ENCODE peak calls at places on chromosomes 6 and 20, in ten cellular contexts. Q is stimulated activated CD4-positive, alpha-beta T cell treated with anti-CD3 and anti-CD28 coated beads, Interleukin-2, amount 100 ng/mL, for 48 hours; R is NCI-H2029 treated with DMSO at 0.1 percent for 48 hours; G is Panc1; A is ovary; W is dermis blood vessel endothelial cell; B is activated naive CD4-positive, alpha-beta T cell; C is NT2/D1; N is HFFc6; K is A172. O is an unnamed sample.

GRCh38 chr20:51402201-51402600 is 140.3 kb downstream of the NFATC2 start:
- DNase-seq in Q (no peak), R (peak), G (no peak), A (no peak), W (no peak), B (no peak), C (no peak), N (no peak), K (peak), O (no peak)

GRCh38 chr6:138987299-138987642 is 782 bp downstream of the REPS1 start:
- DNase-seq in Q (no peak), R (no peak), G (no peak), A (peak), W (no peak), B (no peak), C (no peak), N (no peak), K (no peak), O (no peak)

GRCh38 chr20:9093203-9093962 is 24.5 kb downstream of the PLCB4 start:
- DNase-seq in Q (no peak), R (no peak), G (no peak), A (no peak), W (peak), B (no peak), C (no peak), N (no peak), K (no peak), O (no peak)

GRCh38 chr6:3259491-3259958 is 778 bp downstream of the PSMG4 start:
- DNase-seq in Q (peak), R (peak), G (no peak), A (no peak), W (peak), B (no peak), C (no peak), N (peak), K (no peak), O (no peak)

GRCh38 chr20:15653396-15654207 is 919.6 kb downstream of the KIF16B start:
- DNase-seq in Q (no peak), R (no peak), G (no peak), A (no peak), W (no peak), B (no peak), C (no peak), N (peak), K (no peak), O (no peak)

GRCh38 chr20:37243076-37243936 is 18.3 kb downstream of the GHRH start:
- DNase-seq in Q (no peak), R (no peak), G (no peak), A (no peak), W (peak), B (no peak), C (no peak), N (no peak), K (no peak), O (no peak)

GRCh38 chr20:32158351-32158750 is 48.8 kb downstream of the TM9SF4 start:
- DNase-seq in Q (no peak), R (no peak), G (no peak), A (no peak), W (no peak), B (no peak), C (no peak), N (no peak), K (no peak), O (no peak)

GRCh38 chr6:118708736-118709135 is 57.3 kb upstream of the CEP85L start:
- DNase-seq in Q (no peak), R (no peak), G (peak), A (no peak), W (no peak), B (no peak), C (no peak), N (peak), K (no peak), O (no peak)

GRCh38 chr20:25580711-25581110 is 4.6 kb downstream of the NINL start:
- DNase-seq in Q (no peak), R (no peak), G (no peak), A (no peak), W (no peak), B (no peak), C (no peak), N (no peak), K (no peak), O (no peak)

GRCh38 chr6:7914311-7914710 is 3.7 kb upstream of the TXNDC5 start:
- DNase-seq in Q (no peak), R (no peak), G (no peak), A (no peak), W (no peak), B (no peak), C (no peak), N (no peak), K (no peak), O (no peak)

GRCh38 chr20:45592574-45593189 is 13.6 kb upstream of the WFDC8 start:
- DNase-seq in Q (peak), R (no peak), G (peak), A (no peak), W (peak), B (no peak), C (peak), N (peak), K (peak), O (no peak)

GRCh38 chr20:19602660-19603389 is 155.2 kb upstream of the RIN2 start:
- DNase-seq in Q (no peak), R (no peak), G (no peak), A (no peak), W (no peak), B (no peak), C (no peak), N (no peak), K (no peak), O (no peak)

GRCh38 chr6:31898200-31899011 is 908 bp upstream of the EHMT2 start:
- DNase-seq in Q (peak), R (peak), G (no peak), A (no peak), W (peak), B (no peak), C (no peak), N (peak), K (peak), O (no peak)

GRCh38 chr6:55175078-55175777 is 913 bp downstream of the HCRTR2 start:
- DNase-seq in Q (no peak), R (no peak), G (no peak), A (no peak), W (no peak), B (no peak), C (no peak), N (no peak), K (no peak), O (no peak)

GRCh38 chr6:134722996-134723871 is 226.7 kb downstream of the ALDH8A1 start:
- DNase-seq in Q (no peak), R (no peak), G (no peak), A (no peak), W (no peak), B (no peak), C (no peak), N (peak), K (peak), O (no peak)

GRCh38 chr6:144064402-144064830 is 31.0 kb downstream of the SF3B5 start:
- DNase-seq in Q (peak), R (no peak), G (no peak), A (no peak), W (peak), B (peak), C (no peak), N (no peak), K (no peak), O (no peak)

GRCh38 chr20:47304287-47304686 is 52.2 kb downstream of the ZMYND8 start:
- DNase-seq in Q (no peak), R (peak), G (no peak), A (no peak), W (peak), B (no peak), C (no peak), N (peak), K (no peak), O (no peak)

GRCh38 chr6:41455818-41456217 is 90.4 kb upstream of the FOXP4 start:
- DNase-seq in Q (no peak), R (no peak), G (no peak), A (no peak), W (no peak), B (no peak), C (no peak), N (no peak), K (no peak), O (no peak)

GRCh38 chr6:108453601-108454157 is 107.0 kb upstream of the FOXO3 start:
- DNase-seq in Q (no peak), R (no peak), G (no peak), A (no peak), W (peak), B (no peak), C (no peak), N (no peak), K (peak), O (no peak)

GRCh38 chr20:40848530-40848929 is 159.5 kb upstream of the MAFB start:
- DNase-seq in Q (no peak), R (no peak), G (no peak), A (no peak), W (no peak), B (no peak), C (no peak), N (no peak), K (no peak), O (no peak)

GRCh38 chr6:14121936-14122344 is 4.4 kb downstream of the CD83 start:
- DNase-seq in Q (peak), R (no peak), G (no peak), A (no peak), W (no peak), B (no peak), C (no peak), N (no peak), K (no peak), O (no peak)

GRCh38 chr6:9112548-9112947 is 677.2 kb upstream of the SLC35B3 start:
- DNase-seq in Q (no peak), R (no peak), G (no peak), A (no peak), W (no peak), B (no peak), C (no peak), N (no peak), K (no peak), O (no peak)

GRCh38 chr6:165702669-165703068 is 39.6 kb upstream of the PDE10A start:
- DNase-seq in Q (no peak), R (no peak), G (no peak), A (no peak), W (no peak), B (no peak), C (no peak), N (no peak), K (no peak), O (no peak)

GRCh38 chr6:115691433-115691832 is 369.3 kb downstream of the FRK start:
- DNase-seq in Q (no peak), R (no peak), G (no peak), A (no peak), W (no peak), B (no peak), C (no peak), N (no peak), K (no peak), O (no peak)

GRCh38 chr6:125188037-125188436 is 34.5 kb downstream of the TPD52L1 start:
- DNase-seq in Q (no peak), R (no peak), G (no peak), A (no peak), W (no peak), B (no peak), C (no peak), N (peak), K (peak), O (no peak)

GRCh38 chr6:138258991-138259390 is 40.7 kb upstream of the PBOV1 start:
- DNase-seq in Q (no peak), R (no peak), G (no peak), A (no peak), W (no peak), B (no peak), C (no peak), N (no peak), K (no peak), O (no peak)

GRCh38 chr20:31926493-31926892 is 25.4 kb downstream of the PDRG1 start:
- DNase-seq in Q (no peak), R (no peak), G (no peak), A (no peak), W (no peak), B (no peak), C (no peak), N (no peak), K (no peak), O (no peak)

GRCh38 chr6:80094017-80094416 is 12.5 kb upstream of the BCKDHB start:
- DNase-seq in Q (no peak), R (peak), G (no peak), A (no peak), W (peak), B (no peak), C (no peak), N (peak), K (peak), O (no peak)

GRCh38 chr20:7359739-7360138 is 580.5 kb downstream of the HAO1 start:
- DNase-seq in Q (no peak), R (no peak), G (no peak), A (no peak), W (no peak), B (no peak), C (no peak), N (no peak), K (no peak), O (no peak)

GRCh38 chr6:42203217-42203616 is 8.5 kb upstream of the GUCA1B start:
- DNase-seq in Q (no peak), R (no peak), G (no peak), A (no peak), W (no peak), B (no peak), C (no peak), N (no peak), K (no peak), O (no peak)

GRCh38 chr6:90098025-90098474 is 198.6 kb downstream of the BACH2 start:
- DNase-seq in Q (no peak), R (no peak), G (no peak), A (peak), W (no peak), B (no peak), C (no peak), N (peak), K (peak), O (no peak)

GRCh38 chr6:37643851-37644672 is 53.6 kb downstream of the MDGA1 start:
- DNase-seq in Q (no peak), R (no peak), G (no peak), A (no peak), W (peak), B (no peak), C (no peak), N (no peak), K (no peak), O (no peak)

GRCh38 chr6:85828973-85829372 is 186.3 kb upstream of the SYNCRIP start:
- DNase-seq in Q (no peak), R (no peak), G (no peak), A (no peak), W (no peak), B (no peak), C (no peak), N (no peak), K (no peak), O (no peak)

GRCh38 chr6:89826029-89826528 is 3.6 kb upstream of the CASP8AP2 start:
- DNase-seq in Q (no peak), R (no peak), G (no peak), A (no peak), W (no peak), B (no peak), C (no peak), N (peak), K (no peak), O (no peak)

GRCh38 chr6:167719920-167720319 is 106.8 kb upstream of the AFDN start:
- DNase-seq in Q (no peak), R (no peak), G (no peak), A (no peak), W (no peak), B (no peak), C (no peak), N (no peak), K (no peak), O (no peak)

GRCh38 chr20:9474835-9475413 is 39.5 kb upstream of the LAMP5 start:
- DNase-seq in Q (no peak), R (no peak), G (no peak), A (no peak), W (no peak), B (no peak), C (no peak), N (no peak), K (no peak), O (no peak)

GRCh38 chr6:16154904-16155303 is 26.0 kb downstream of the MYLIP start:
- DNase-seq in Q (no peak), R (no peak), G (no peak), A (no peak), W (no peak), B (no peak), C (no peak), N (peak), K (no peak), O (no peak)

O was measured in substantia nigra.